ENCODE peak calls at places on chromosomes 6 and 20, in four cellular contexts. O is K562, E is IMR-90, H is GM12878. R is an unnamed sample. For H3K9me3, the result is how much of the 10 kb centered on the place peaks cover.

GRCh38 chr20:46237221-46237620 is 71.1 kb downstream of the CDH22 start:
- DNase-seq in E (no peak), O (no peak), H (no peak), R (no peak)

GRCh38 chr6:169288591-169288990 is 34.9 kb upstream of the THBS2 start:
- DNase-seq in O (no peak), E (peak), H (no peak), R (no peak)

GRCh38 chr6:99613398-99613704 is 6.7 kb downstream of the PRDM13 start:
- DNase-seq in O (no peak), E (peak), H (no peak), R (no peak)

GRCh38 chr6:109188115-109188411 is 92.8 kb downstream of the CEP57L1 start:
- DNase-seq in O (no peak), H (no peak), E (no peak), R (no peak)

GRCh38 chr6:140816696-140817095 is 1316.0 kb upstream of the GJE1 start:
- DNase-seq in H (no peak), E (no peak), O (no peak), R (no peak)

GRCh38 chr6:161168281-161168891 is 105.5 kb downstream of the AGPAT4 start:
- DNase-seq in E (peak), H (no peak), O (peak), R (peak)

GRCh38 chr6:79810153-79810806 is 137.1 kb downstream of the ELOVL4 start:
- DNase-seq in E (no peak), H (no peak), O (no peak), R (no peak)

GRCh38 chr6:83071023-83071422 is 3.6 kb downstream of the DOP1A start:
- DNase-seq in O (no peak), H (peak), E (no peak), R (peak)

GRCh38 chr6:150662814-150663213 is 63.1 kb downstream of the PLEKHG1 start:
- DNase-seq in E (no peak), O (no peak), H (no peak), R (no peak)

GRCh38 chr6:74369556-74369993 is 673.6 kb downstream of the CD109 start:
- DNase-seq in H (no peak), O (no peak), E (peak), R (peak)

GRCh38 chr6:148500402-148500801 is 157.8 kb downstream of the SASH1 start:
- DNase-seq in H (no peak), E (no peak), O (no peak), R (no peak)

GRCh38 chr6:4491501-4492260 is 284.5 kb upstream of the CDYL start:
- DNase-seq in H (no peak), O (no peak), E (peak), R (peak)

GRCh38 chr6:83193747-83194582 is 808 bp downstream of the RWDD2A start:
- DNase-seq in H (no peak), E (no peak), O (peak), R (peak)

GRCh38 chr6:54846243-54846856 is at the start of gene FAM83B:
- DNase-seq in E (no peak), O (no peak), H (no peak), R (no peak)

GRCh38 chr20:35134900-35135299 is 12.2 kb downstream of the EDEM2 start:
- DNase-seq in H (no peak), E (no peak), O (no peak), R (no peak)

GRCh38 chr6:147053311-147053921 is 150.8 kb upstream of the STXBP5 start:
- DNase-seq in O (no peak), E (no peak), H (no peak), R (no peak)

GRCh38 chr20:61263084-61263695 is 11.1 kb downstream of the CDH4 start:
- DNase-seq in E (peak), H (no peak), O (peak), R (no peak)

GRCh38 chr6:28929887-28930620 is 6.3 kb upstream of the TRIM27 start:
- DNase-seq in H (no peak), O (no peak), E (no peak), R (no peak)

GRCh38 chr6:134115715-134116074 is 63.3 kb upstream of the SLC2A12 start:
- DNase-seq in H (no peak), O (no peak), E (no peak), R (no peak)

GRCh38 chr6:156780962-156781705 is 4.0 kb downstream of the ARID1B start:
- DNase-seq in H (no peak), E (no peak), O (no peak), R (no peak)

GRCh38 chr20:42093041-42093440 is 474.9 kb upstream of the CHD6 start:
- DNase-seq in H (no peak), O (no peak), E (no peak), R (no peak)

GRCh38 chr6:84249724-84250123 is 22.3 kb upstream of the CEP162 start:
- DNase-seq in E (no peak), H (no peak), O (no peak), R (no peak)

GRCh38 chr6:5302995-5303622 is 41.8 kb downstream of the FARS2 start:
- DNase-seq in H (peak), E (peak), O (peak), R (peak)

GRCh38 chr20:9555781-9556180 is 41.4 kb downstream of the LAMP5 start:
- DNase-seq in H (no peak), E (peak), O (no peak), R (no peak)

GRCh38 chr20:33472868-33473267 is 17.0 kb upstream of the CBFA2T2 start:
- DNase-seq in O (no peak), E (no peak), H (no peak), R (no peak)

GRCh38 chr20:48295445-48295903 is 510.2 kb upstream of the SULF2 start:
- DNase-seq in H (no peak), E (peak), O (no peak), R (peak)

GRCh38 chr6:97394160-97394748 is 111.2 kb upstream of the MMS22L start:
- DNase-seq in H (peak), E (peak), O (peak), R (peak)

GRCh38 chr20:63697357-63697867 is 960 bp downstream of the TNFRSF6B start:
- DNase-seq in O (no peak), H (no peak), E (no peak), R (no peak)

GRCh38 chr20:50335105-50335504 is 144.5 kb downstream of the CEBPB start:
- DNase-seq in H (no peak), E (peak), O (peak), R (peak)

GRCh38 chr20:62929051-62929538 is 2.8 kb upstream of the DIDO1 start:
- DNase-seq in H (no peak), O (peak), E (peak), R (peak)

GRCh38 chr20:59789641-59790040 is 143.8 kb downstream of the SYCP2 start:
- DNase-seq in E (no peak), H (no peak), O (no peak), R (no peak)

GRCh38 chr6:55874309-55874708 is 1.1 kb downstream of the BMP5 start:
- DNase-seq in H (no peak), O (no peak), E (no peak), R (no peak)

GRCh38 chr6:34476941-34477340 is 11.1 kb downstream of the PACSIN1 start:
- DNase-seq in O (no peak), E (no peak), H (no peak), R (no peak)

GRCh38 chr6:157200611-157201010 is 122.7 kb downstream of the TMEM242 start:
- DNase-seq in O (no peak), H (no peak), E (no peak), R (no peak)

GRCh38 chr6:42406296-42407280 is 45.1 kb downstream of the TRERF1 start:
- DNase-seq in E (peak), O (no peak), H (no peak), R (peak)

GRCh38 chr6:119349041-119349340 is 570 bp downstream of the MAN1A1 start:
- DNase-seq in O (no peak), H (no peak), E (no peak), R (no peak)

GRCh38 chr6:119349341-119350201 is at the start of gene MAN1A1:
- DNase-seq in H (no peak), O (peak), E (peak), R (peak)

GRCh38 chr6:119347466-119348307 is 1.9 kb downstream of the MAN1A1 start:
- DNase-seq in H (no peak), O (peak), E (peak), R (no peak)

GRCh38 chr6:119346914-119347313 is 2.6 kb downstream of the MAN1A1 start:
- DNase-seq in O (no peak), E (no peak), H (no peak), R (no peak)

GRCh38 chr6:119348308-119349040 is 1.1 kb downstream of the MAN1A1 start:
- DNase-seq in H (no peak), E (peak), O (peak), R (peak)
- TF ChIP-seq FOS in H (no peak), E (no peak), O (no peak), R (no peak)

DNA sequence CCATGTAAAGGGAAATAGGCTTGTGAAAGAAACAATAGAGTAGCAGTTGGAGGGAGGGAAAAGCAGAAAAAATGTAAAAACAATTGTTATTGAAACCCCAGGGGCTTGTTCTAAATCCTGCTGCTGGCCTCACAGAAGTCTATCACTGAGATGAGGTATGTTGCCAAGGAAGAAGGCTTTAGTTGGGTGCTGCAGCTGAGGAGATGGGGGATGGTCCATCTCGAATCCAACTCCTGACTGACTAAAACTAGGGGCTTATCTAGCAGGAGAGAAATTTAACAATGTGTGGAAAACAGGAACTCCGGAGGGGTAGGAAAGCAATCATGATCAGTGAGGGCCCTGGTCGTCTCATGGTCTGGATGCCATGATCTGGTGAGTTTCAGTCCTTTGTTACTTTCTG is 225.0 kb upstream of the EXOC2 start:
- DNase-seq in H (no peak), O (no peak), E (no peak), R (no peak)
- H3K9me3 ChIP-seq in H (under half), O (under half), E (under half), R (under half)

DNA sequence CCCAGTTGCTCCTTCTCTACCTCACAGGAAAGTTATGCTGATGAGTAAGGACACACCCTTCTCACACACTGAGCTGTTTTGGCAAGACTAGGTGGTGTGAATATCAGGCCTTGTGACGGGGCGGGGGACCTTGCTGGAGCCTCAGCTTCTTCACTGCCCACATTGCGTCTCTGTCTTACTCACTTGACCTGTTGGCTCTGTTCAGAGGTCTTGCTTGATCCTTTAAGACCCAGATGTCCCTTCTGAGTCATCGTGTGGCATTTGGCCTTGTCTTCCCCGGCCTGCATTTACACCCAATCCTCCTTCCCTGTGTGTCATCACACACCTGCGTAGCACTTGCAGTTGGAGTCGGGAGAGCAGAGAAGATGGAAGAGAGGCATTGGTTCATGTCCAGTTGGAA is 8.3 kb upstream of the PRND start:
- DNase-seq in O (no peak), H (no peak), E (no peak), R (no peak)
- TF ChIP-seq FOS in O (no peak), H (no peak), E (no peak), R (no peak)

GRCh38 chr20:37458761-37459160 is 62.3 kb upstream of the NNAT start:
- DNase-seq in E (no peak), H (no peak), O (no peak), R (no peak)
- H3K9me3 ChIP-seq in E (under half), H (under half), O (under half), R (under half)

GRCh38 chr6:44217332-44218143 is 812 bp downstream of the MYMX start:
- DNase-seq in E (peak), O (no peak), H (no peak), R (no peak)
- TF ChIP-seq FOS in E (no peak), O (no peak), H (no peak), R (no peak)

DNA sequence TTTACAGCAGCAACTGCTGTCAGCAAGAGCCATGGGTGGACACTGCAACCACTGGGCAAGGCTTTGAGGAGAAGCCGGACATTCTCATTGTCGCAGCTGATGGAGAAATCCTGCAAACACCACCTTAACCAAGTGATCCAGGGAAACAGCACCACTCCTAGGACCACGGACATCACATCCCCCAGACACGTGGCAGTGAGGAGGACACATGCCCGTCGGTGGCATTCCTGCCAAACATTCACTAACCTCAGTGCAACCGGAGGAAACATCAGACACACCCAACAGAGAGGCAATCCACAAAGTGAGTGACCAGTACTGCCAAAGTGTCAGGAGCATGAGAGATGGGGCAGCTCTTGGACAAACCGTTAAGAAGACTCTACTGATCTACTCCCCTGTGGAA is 16.6 kb upstream of the IRF4 start:
- DNase-seq in E (no peak), H (no peak), O (no peak), R (no peak)
- H3K9me3 ChIP-seq in E (under half), H (under half), O (under half), R (under half)